ENCODE peak calls at places on chromosomes 2 and 18, in four cellular contexts. U is A549, L is HepG2, D is WTC11. E is an unnamed sample.
A peak's percentile ranks its signal among the peaks of the same experiment; 100 is the strongest.

GRCh38 chr18:25518716-25519053 is 166.7 kb upstream of the ZNF521 start:
- DNase-seq in D (no peak), L (no peak), U (no peak), E (no peak)

GRCh38 chr18:45325791-45326190 is 289.5 kb upstream of the SLC14A2 start:
- DNase-seq in L (no peak), U (no peak), D (no peak), E (no peak)

GRCh38 chr2:128166954-128167353 is 76.0 kb downstream of the UGGT1 start:
- DNase-seq in D (no peak), L (peak; percentile 62), U (no peak), E (no peak)

GRCh38 chr2:163906410-163906809 is 170.6 kb upstream of the FIGN start:
- DNase-seq in U (no peak), L (no peak), D (no peak), E (no peak)

GRCh38 chr2:33606622-33607021 is 7.5 kb upstream of the FAM98A start:
- DNase-seq in D (no peak), U (no peak), L (no peak), E (no peak)

GRCh38 chr2:175036582-175037018 is 31.4 kb upstream of the CHN1 start:
- DNase-seq in U (peak; percentile 41), D (no peak), L (peak; percentile 60), E (peak; percentile 55)

GRCh38 chr2:108184421-108184820 is 55.3 kb upstream of the SULT1C3 start:
- DNase-seq in D (no peak), L (peak; percentile 29), U (peak; percentile 46), E (peak; percentile 10)

GRCh38 chr2:145075454-145076062 is 555.6 kb upstream of the ZEB2 start:
- DNase-seq in L (no peak), U (no peak), D (no peak), E (no peak)

GRCh38 chr2:107785756-107786155 is 40.9 kb upstream of the RGPD4 start:
- DNase-seq in D (no peak), L (no peak), U (no peak), E (no peak)

GRCh38 chr18:2997846-2998599 is 14.9 kb downstream of the LPIN2 start:
- DNase-seq in D (no peak), U (no peak), L (no peak), E (no peak)

GRCh38 chr2:240024766-240025165 is 376 bp downstream of the NDUFA10 start:
- DNase-seq in D (no peak), U (peak; percentile 7), L (peak; percentile 45), E (peak; percentile 33)

GRCh38 chr2:163652741-163653140 is 83.1 kb downstream of the FIGN start:
- DNase-seq in D (no peak), L (no peak), U (no peak), E (no peak)

GRCh38 chr2:236972491-236973379 is 113.0 kb upstream of the COPS8 start:
- DNase-seq in D (peak; percentile 39), L (peak; percentile 76), U (peak; percentile 58), E (no peak)

GRCh38 chr2:50720695-50721314 is 311.1 kb downstream of the NRXN1 start:
- DNase-seq in D (no peak), U (no peak), L (no peak), E (no peak)

GRCh38 chr2:9238927-9239326 is 32.3 kb downstream of the ASAP2 start:
- DNase-seq in U (no peak), D (no peak), L (no peak), E (no peak)

GRCh38 chr2:74001781-74002514 is 17.2 kb downstream of the TET3 start:
- DNase-seq in L (no peak), U (no peak), D (no peak), E (no peak)

GRCh38 chr18:75167759-75168211 is 41.2 kb downstream of the PTGR3 start:
- DNase-seq in D (no peak), L (no peak), U (no peak), E (no peak)

GRCh38 chr2:178331474-178332431 is 119.2 kb downstream of the PRKRA start:
- DNase-seq in D (no peak), U (no peak), L (peak; percentile 70), E (no peak)

GRCh38 chr18:34592961-34593382 is 117.1 kb upstream of the DTNA start:
- DNase-seq in L (no peak), U (no peak), D (peak; percentile 43), E (no peak)

GRCh38 chr2:21754164-21754788 is 630.5 kb downstream of the TDRD15 start:
- DNase-seq in L (peak; percentile 10), U (no peak), D (peak; percentile 25), E (no peak)

GRCh38 chr18:50105027-50105426 is 89.9 kb downstream of the MYO5B start:
- DNase-seq in U (no peak), L (no peak), D (no peak), E (no peak)

GRCh38 chr2:147945660-147946059 is 74.9 kb downstream of the ORC4 start:
- DNase-seq in L (no peak), U (no peak), D (no peak), E (no peak)

GRCh38 chr18:23087352-23087751 is 47.9 kb upstream of the CABLES1 start:
- DNase-seq in D (no peak), L (no peak), U (no peak), E (no peak)

GRCh38 chr2:172792711-172793110 is 57.1 kb downstream of the RAPGEF4 start:
- DNase-seq in D (no peak), L (no peak), U (no peak), E (no peak)

GRCh38 chr2:210895132-210895531 is 338.7 kb downstream of the CPS1 start:
- DNase-seq in L (peak; percentile 54), D (peak; percentile 58), U (peak; percentile 1), E (no peak)

GRCh38 chr2:205166749-205167148 is 515.6 kb upstream of the NRP2 start:
- DNase-seq in L (no peak), U (no peak), D (no peak), E (no peak)

GRCh38 chr2:9319338-9319715 is 104.0 kb downstream of the ITGB1BP1 start:
- DNase-seq in U (no peak), L (no peak), D (no peak), E (no peak)

GRCh38 chr2:8571286-8571791 is 110.5 kb upstream of the ID2 start:
- DNase-seq in U (no peak), D (no peak), L (no peak), E (no peak)

GRCh38 chr18:75307530-75307929 is 96.9 kb downstream of the TSHZ1 start:
- DNase-seq in D (no peak), U (no peak), L (no peak), E (no peak)

GRCh38 chr2:232292395-232293154 is 86.0 kb upstream of the ALPP start:
- DNase-seq in D (peak; percentile 88), U (peak; percentile 64), L (peak; percentile 58), E (peak; percentile 53)

GRCh38 chr2:160246356-160246755 is 46.3 kb upstream of the ITGB6 start:
- DNase-seq in D (no peak), U (peak; percentile 48), L (no peak), E (no peak)

GRCh38 chr2:11117776-11118175 is 37.5 kb upstream of the SLC66A3 start:
- DNase-seq in U (no peak), L (no peak), D (no peak), E (no peak)

GRCh38 chr2:11112870-11113428 is 42.3 kb upstream of the SLC66A3 start:
- DNase-seq in U (no peak), D (no peak), L (no peak), E (no peak)

GRCh38 chr2:11109002-11109401 is 46.3 kb upstream of the SLC66A3 start:
- DNase-seq in L (no peak), U (no peak), D (no peak), E (no peak)

DNA sequence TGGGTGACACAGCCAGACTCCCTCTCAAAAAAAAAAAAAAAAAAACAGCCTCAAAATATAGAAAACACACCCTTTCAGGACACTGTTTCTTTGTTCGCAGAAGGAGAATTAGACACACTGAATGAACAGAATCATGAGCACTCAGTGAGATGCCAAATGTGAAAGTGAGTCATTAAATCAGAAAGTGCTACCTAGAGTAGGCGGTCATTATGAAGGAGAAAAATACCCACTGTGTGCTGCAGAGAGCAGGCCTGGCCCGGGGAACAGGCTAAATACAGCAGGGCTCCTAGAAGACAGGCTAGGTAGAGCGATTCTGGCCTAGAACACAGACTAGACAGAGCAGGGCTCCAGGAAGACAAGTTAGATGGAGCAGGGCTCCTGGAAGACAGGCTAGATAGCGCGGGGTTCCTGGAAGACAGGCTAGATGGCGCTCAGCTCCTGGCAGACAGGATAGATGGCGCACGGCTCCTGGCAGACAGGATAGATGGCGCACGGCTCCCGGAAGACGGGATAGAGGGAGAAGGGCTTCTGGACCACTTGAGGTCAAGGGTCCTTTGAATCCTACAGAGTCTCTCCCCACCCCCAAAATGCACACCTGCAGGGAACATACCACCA is 43.3 kb upstream of the SLC66A3 start:
- DNase-seq in D (peak; percentile 34), L (no peak), U (no peak), E (no peak)
- TF ChIP-seq JUN in D (no peak), L (no peak), U (no peak), E (no peak)

GRCh38 chr2:37707393-37707792 is 36.0 kb upstream of the CDC42EP3 start:
- DNase-seq in L (no peak), D (no peak), U (no peak), E (no peak)
- TF ChIP-seq JUN in L (no peak), D (no peak), U (no peak), E (no peak)

GRCh38 chr18:36627616-36628015 is 201.2 kb downstream of the TPGS2 start:
- DNase-seq in D (no peak), L (no peak), U (no peak), E (no peak)

GRCh38 chr18:36629095-36629604 is 199.7 kb downstream of the TPGS2 start:
- DNase-seq in D (no peak), U (no peak), L (no peak), E (no peak)

GRCh38 chr18:36628435-36629094 is 200.2 kb downstream of the TPGS2 start:
- DNase-seq in D (no peak), U (no peak), L (peak; percentile 5), E (no peak)

GRCh38 chr18:36630917-36631316 is 197.9 kb downstream of the TPGS2 start:
- DNase-seq in D (no peak), L (no peak), U (no peak), E (no peak)

DNA sequence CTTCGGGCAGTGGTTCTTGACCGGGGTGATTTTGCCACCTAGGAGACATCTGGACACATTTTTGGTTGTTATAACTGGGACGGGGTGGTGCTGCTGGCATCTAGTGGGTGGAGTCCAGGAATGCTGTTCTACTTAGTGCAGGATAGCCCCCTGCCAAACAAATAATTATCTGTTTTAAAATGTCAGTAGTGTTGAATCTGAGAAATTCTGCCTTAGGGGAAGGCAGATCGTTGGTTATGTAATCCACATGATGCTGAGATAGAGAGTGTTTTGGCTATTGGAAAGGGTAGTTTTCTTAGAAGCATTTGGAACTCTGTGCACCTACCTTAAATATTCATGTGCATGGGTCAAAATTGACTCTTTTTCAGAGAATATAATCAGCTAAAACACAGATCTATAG is 199.0 kb downstream of the TPGS2 start:
- DNase-seq in D (no peak), L (no peak), U (no peak), E (no peak)
- TF ChIP-seq JUN in D (no peak), L (no peak), U (no peak), E (no peak)

DNA sequence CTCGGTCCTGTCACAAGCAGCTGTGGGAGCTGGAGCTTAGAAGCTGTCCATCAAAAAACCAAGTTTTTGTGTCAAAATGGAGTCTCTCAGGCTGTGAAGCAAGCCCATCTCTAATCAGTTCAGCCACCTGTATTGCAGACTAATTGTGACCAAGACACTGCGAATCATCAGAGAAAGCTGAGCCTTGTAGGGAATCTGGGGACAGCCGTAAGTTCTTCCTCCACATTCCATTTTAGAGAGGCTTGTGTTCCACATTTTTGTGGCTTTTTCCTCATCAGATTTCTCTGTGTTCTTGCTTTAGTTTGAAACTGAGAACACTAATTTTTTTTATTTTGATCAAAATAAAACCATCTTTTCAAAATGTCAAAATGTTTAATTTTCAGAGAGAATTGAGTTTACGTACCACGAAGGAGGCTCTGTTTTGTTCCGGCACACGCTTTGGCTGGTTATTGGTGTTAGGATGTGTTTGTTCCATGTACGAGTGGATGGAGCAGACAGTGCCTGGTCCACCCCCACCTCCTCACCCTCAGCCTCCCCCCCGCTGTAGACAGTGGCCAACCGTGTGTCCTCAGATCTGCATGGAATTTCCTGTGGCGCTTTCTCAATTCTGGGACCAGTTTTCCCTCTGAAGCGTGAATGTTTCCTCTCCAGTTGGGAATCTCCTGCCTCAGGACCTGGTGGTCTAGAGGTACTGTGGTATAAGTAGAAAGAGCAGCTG is 140.8 kb downstream of the AGAP1 start:
- DNase-seq in D (no peak), U (no peak), L (no peak), E (no peak)
- TF ChIP-seq JUN in D (no peak), U (no peak), L (no peak), E (no peak)